ENCODE peak calls at places on chromosome 1, in five cellular contexts. One of them, this sample, is unnamed.

GRCh38 chr1:22297999-22298398 is 153.7 kb upstream of the ZBTB40 start:
- DNase-seq in K562: no peak
- DNase-seq in SK-N-SH: no peak
- DNase-seq in GM12878: no peak
- DNase-seq in H1: no peak
- DNase-seq in this sample: no peak

GRCh38 chr1:65688848-65689247 is 103.8 kb upstream of the PDE4B start:
- DNase-seq in K562: peak
- DNase-seq in SK-N-SH: no peak
- DNase-seq in GM12878: no peak
- DNase-seq in H1: no peak
- DNase-seq in this sample: peak

GRCh38 chr1:92900539-92900938 is 60.7 kb downstream of the DIPK1A start:
- DNase-seq in K562: no peak
- DNase-seq in SK-N-SH: no peak
- DNase-seq in GM12878: no peak
- DNase-seq in H1: no peak
- DNase-seq in this sample: no peak

GRCh38 chr1:110412576-110412975 is 5.1 kb upstream of the LAMTOR5 start:
- DNase-seq in K562: peak
- DNase-seq in SK-N-SH: peak
- DNase-seq in GM12878: peak
- DNase-seq in H1: no peak
- DNase-seq in this sample: peak

GRCh38 chr1:198212675-198213074 is 55.9 kb downstream of the NEK7 start:
- DNase-seq in K562: no peak
- DNase-seq in SK-N-SH: no peak
- DNase-seq in GM12878: no peak
- DNase-seq in H1: no peak
- DNase-seq in this sample: no peak

GRCh38 chr1:223142269-223142668 is 779 bp downstream of the TLR5 start:
- DNase-seq in K562: no peak
- DNase-seq in SK-N-SH: no peak
- DNase-seq in GM12878: no peak
- DNase-seq in H1: no peak
- DNase-seq in this sample: no peak

GRCh38 chr1:167935252-167936067 is 1.0 kb upstream of the DCAF6 start:
- DNase-seq in K562: peak
- DNase-seq in SK-N-SH: peak
- DNase-seq in GM12878: no peak
- DNase-seq in H1: no peak
- DNase-seq in this sample: peak

GRCh38 chr1:95012389-95012788 is 60.4 kb downstream of the ALG14 start:
- DNase-seq in K562: no peak
- DNase-seq in SK-N-SH: no peak
- DNase-seq in GM12878: no peak
- DNase-seq in H1: no peak
- DNase-seq in this sample: no peak

GRCh38 chr1:8025061-8025670 is 943 bp downstream of the ERRFI1 start:
- DNase-seq in K562: no peak
- DNase-seq in SK-N-SH: no peak
- DNase-seq in GM12878: no peak
- DNase-seq in H1: no peak
- DNase-seq in this sample: no peak

GRCh38 chr1:67043366-67043765 is 10.6 kb downstream of the SLC35D1 start:
- DNase-seq in K562: no peak
- DNase-seq in SK-N-SH: no peak
- DNase-seq in GM12878: no peak
- DNase-seq in H1: no peak
- DNase-seq in this sample: no peak

GRCh38 chr1:46248122-46248920 is 758 bp downstream of the RAD54L start:
- DNase-seq in K562: peak
- DNase-seq in SK-N-SH: peak
- DNase-seq in GM12878: no peak
- DNase-seq in H1: no peak
- DNase-seq in this sample: peak

GRCh38 chr1:46244656-46245371 is 2.7 kb upstream of the RAD54L start:
- DNase-seq in K562: peak
- DNase-seq in SK-N-SH: peak
- DNase-seq in GM12878: no peak
- DNase-seq in H1: no peak
- DNase-seq in this sample: no peak

GRCh38 chr1:46247433-46248121 is at the start of gene RAD54L:
- DNase-seq in K562: peak
- DNase-seq in SK-N-SH: peak
- DNase-seq in GM12878: peak
- DNase-seq in H1: peak
- DNase-seq in this sample: peak

GRCh38 chr1:46242918-46243317 is 4.6 kb upstream of the RAD54L start:
- DNase-seq in K562: no peak
- DNase-seq in SK-N-SH: no peak
- DNase-seq in GM12878: no peak
- DNase-seq in H1: no peak
- DNase-seq in this sample: no peak

DNA sequence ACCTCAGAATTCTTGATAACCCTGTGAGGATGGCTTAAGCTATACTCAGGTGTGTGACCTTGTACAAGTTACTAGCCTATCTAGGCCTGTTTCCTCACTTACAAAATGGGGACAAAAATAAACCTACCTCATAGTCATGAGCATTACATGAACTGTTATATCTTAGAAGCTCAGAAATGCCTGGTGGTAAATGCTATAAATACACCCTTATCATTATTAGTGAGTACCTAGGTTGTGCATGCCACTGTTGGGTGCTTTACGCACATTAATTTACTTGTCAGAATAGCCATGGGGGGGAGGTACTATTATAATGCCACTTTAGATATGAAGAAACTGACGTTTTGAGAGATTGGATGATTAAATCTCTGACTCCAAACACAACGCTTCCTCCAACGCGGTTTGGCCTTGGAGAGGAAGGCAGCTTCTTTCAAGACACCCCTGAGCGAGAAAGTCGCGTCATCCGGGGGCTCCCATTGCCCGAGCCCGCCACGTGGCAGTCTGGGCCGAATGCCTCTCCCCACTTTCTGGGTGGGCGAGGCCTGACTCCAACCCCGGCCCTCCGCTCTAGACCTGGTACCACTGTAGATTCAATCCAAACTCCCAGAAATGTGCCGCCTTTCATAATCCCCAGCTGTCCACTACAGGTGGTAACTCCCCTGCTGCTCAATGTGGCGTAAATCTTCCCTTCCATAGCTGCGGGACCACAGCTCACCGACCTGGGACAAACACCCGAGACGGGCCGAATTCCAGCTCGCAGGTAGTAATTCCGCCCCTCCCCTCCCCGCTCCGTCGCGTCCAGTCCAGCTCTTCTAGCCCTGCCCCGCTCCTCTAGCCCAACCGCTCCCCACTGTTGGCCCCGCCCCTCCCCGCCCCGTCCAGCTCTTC is 773 bp upstream of the RAD54L start:
- DNase-seq in K562: peak
- DNase-seq in SK-N-SH: peak
- DNase-seq in GM12878: no peak
- DNase-seq in H1: no peak
- DNase-seq in this sample: no peak
- TF ChIP-seq POLR2AphosphoS5 in K562: no peak
- TF ChIP-seq POLR2AphosphoS5 in SK-N-SH: no peak
- TF ChIP-seq POLR2AphosphoS5 in GM12878: no peak
- TF ChIP-seq POLR2AphosphoS5 in H1: no peak
- TF ChIP-seq POLR2AphosphoS5 in this sample: peak

DNA sequence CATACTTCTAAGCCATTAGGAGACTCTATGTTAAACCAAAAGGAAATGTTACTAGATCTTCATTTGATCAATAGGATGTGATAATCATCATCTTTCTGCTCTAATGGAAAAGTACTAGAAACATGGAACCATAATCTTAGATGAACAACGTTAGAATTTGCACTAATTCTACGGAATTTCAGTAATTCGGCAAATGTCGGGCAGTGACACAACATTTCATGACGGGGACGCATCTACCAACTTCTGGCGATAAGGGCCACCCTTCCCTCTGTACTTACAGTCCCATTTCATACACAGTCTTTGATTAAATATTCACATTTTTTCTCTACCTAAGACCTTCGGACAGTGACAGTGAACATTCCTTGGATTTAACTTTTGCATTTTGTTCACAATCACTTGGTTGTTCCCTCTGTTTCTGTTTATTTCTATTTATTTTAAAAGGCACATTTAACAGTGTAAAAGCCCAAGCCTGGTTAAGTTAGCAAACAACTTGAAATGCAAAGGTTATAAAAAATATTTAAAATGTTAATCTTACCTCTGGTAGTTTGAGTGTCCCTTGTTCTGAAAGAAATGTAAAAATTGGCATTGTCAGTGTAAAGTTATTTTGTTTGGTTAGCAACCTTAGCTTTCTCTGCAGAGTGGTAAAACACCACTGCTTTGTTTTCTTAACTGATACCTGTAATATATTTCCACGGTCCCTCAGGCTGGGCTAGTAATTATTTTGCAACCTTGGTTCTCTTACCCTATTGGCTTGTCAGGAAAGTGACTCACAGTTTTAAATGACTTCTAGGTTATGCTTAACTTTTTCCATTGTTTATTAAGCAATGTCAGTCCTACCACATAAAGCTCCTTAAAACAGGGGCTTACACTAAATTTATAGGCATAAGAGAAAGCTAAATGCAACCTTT is 276.9 kb downstream of the VAV3 start:
- DNase-seq in K562: no peak
- DNase-seq in SK-N-SH: no peak
- DNase-seq in GM12878: no peak
- DNase-seq in H1: no peak
- DNase-seq in this sample: peak
- TF ChIP-seq RFX5 in K562: no peak
- TF ChIP-seq RFX5 in SK-N-SH: no peak
- TF ChIP-seq RFX5 in GM12878: no peak
- TF ChIP-seq RFX5 in H1: no peak
- TF ChIP-seq RFX5 in this sample: no peak

DNA sequence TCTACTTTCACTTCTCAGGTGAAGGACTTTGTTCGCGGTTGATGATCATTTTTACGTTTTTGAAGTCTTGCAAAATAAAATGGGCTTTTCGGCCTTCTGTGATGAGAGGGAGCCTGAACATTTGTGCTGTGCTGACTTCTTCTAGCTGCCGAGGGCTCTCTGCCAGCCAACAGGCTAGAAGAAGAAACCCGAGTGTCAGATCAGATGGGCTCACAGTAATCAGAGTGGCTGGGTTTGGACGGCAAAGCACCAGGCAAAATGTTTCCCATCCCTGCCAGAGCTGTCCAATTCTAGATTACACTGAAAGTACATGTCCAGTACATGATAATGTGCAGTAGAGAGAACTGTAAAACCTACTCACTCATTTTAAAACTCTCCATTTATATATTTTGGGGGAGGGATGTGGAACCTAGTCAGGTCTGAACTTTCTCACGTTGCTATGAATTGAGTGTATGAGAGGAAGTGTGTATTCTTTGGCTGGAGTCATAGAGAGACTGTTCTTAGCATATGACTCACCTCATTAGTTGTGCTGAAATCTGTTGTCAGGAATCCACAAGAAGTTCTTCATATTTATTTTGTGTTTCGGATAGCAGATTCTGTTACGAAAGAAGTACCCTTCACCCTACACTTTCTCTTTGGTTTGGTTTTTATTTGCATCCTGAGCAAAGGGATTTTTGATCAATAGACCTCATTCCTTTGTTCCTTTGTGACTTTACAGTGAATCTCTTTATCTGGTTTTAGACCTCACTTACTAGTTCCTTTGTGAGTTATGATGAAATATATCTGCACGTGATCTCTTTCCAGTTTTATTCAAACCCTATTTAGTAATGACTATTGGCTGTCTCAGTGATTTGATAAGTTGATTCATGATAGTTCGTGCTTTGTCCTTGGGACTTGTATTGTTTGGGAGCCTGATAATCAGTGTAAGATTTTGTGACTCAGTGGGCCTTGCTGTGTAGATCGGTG is 4.8 kb downstream of the ATP1A1 start:
- DNase-seq in K562: peak
- DNase-seq in SK-N-SH: peak
- DNase-seq in GM12878: peak
- DNase-seq in H1: no peak
- DNase-seq in this sample: peak
- TF ChIP-seq POLR2AphosphoS5 in K562: no peak
- TF ChIP-seq POLR2AphosphoS5 in SK-N-SH: peak
- TF ChIP-seq POLR2AphosphoS5 in GM12878: peak
- TF ChIP-seq POLR2AphosphoS5 in H1: no peak
- TF ChIP-seq POLR2AphosphoS5 in this sample: no peak

DNA sequence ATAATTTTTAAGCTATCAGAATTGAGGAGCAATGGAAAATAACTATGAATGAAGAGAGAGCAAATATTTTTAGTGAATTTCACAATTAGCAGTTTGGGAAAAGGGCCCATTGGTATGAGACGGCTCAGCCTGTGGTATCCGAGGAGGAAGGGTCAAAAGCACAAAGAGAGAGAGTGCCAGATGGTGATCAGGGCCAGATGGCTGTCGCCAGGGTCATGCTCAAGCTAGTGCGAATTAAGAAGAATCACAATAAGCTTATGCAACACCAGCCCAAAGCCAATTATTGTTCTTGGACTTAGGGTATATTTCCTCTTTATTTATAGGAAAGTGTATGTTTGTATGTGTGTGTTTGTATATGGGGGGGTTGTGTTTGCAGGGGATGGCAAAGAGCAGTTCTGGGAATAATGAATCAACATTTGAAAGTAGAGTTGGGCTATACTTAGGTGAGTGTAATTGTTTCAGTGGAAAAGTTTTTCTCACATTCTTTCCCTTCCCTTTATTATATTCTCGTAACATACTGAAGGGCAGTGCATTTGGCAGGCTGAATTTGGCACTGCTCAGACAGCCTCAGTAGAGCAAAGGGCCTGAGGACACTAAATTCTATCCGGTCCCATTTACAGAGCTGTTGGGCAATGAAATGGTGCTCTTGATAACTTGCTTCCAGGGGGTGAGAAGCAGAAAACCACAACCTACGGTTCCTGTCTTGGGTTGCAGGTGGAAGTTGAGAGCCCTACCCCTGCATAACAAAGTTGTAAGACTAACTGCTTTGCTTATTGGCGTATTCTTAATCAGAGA is 19.5 kb upstream of the DDR2 start:
- DNase-seq in K562: no peak
- DNase-seq in SK-N-SH: no peak
- DNase-seq in GM12878: no peak
- DNase-seq in H1: no peak
- DNase-seq in this sample: peak
- TF ChIP-seq RFX5 in K562: no peak
- TF ChIP-seq RFX5 in SK-N-SH: no peak
- TF ChIP-seq RFX5 in GM12878: no peak
- TF ChIP-seq RFX5 in H1: no peak
- TF ChIP-seq RFX5 in this sample: no peak

GRCh38 chr1:156502749-156503671 is 2.4 kb upstream of the MEF2D start:
- DNase-seq in K562: peak
- DNase-seq in SK-N-SH: no peak
- DNase-seq in GM12878: no peak
- DNase-seq in H1: peak
- DNase-seq in this sample: no peak
- TF ChIP-seq POLR2AphosphoS5 in K562: no peak
- TF ChIP-seq POLR2AphosphoS5 in SK-N-SH: peak
- TF ChIP-seq POLR2AphosphoS5 in GM12878: no peak
- TF ChIP-seq POLR2AphosphoS5 in H1: no peak
- TF ChIP-seq POLR2AphosphoS5 in this sample: no peak

GRCh38 chr1:243514927-243515326 is 259.1 kb downstream of the SDCCAG8 start:
- DNase-seq in K562: no peak
- DNase-seq in SK-N-SH: no peak
- DNase-seq in GM12878: no peak
- DNase-seq in H1: no peak
- DNase-seq in this sample: no peak
- TF ChIP-seq RFX5 in K562: no peak
- TF ChIP-seq RFX5 in SK-N-SH: no peak
- TF ChIP-seq RFX5 in GM12878: no peak
- TF ChIP-seq RFX5 in H1: no peak
- TF ChIP-seq RFX5 in this sample: no peak

GRCh38 chr1:71473331-71473730 is 392.5 kb upstream of the ZRANB2 start:
- DNase-seq in K562: no peak
- DNase-seq in SK-N-SH: no peak
- DNase-seq in GM12878: no peak
- DNase-seq in H1: no peak
- DNase-seq in this sample: no peak
- TF ChIP-seq POLR2AphosphoS5 in K562: no peak
- TF ChIP-seq POLR2AphosphoS5 in SK-N-SH: no peak
- TF ChIP-seq POLR2AphosphoS5 in GM12878: no peak
- TF ChIP-seq POLR2AphosphoS5 in H1: no peak
- TF ChIP-seq POLR2AphosphoS5 in this sample: no peak

This sample was measured in HepG2.